ENCODE peak calls at places on chromosomes 13 and 19, in ten cellular contexts. I, N, S, Z, R, O, K, F, W and X are unnamed samples.

GRCh38 chr13:96089749-96090239 is at the start of gene HS6ST3:
- DNase-seq in I (peak), N (peak), S (peak), Z (no peak), R (peak), O (peak), K (peak), F (no peak), W (peak), X (peak)

GRCh38 chr13:38382946-38383345 is 33.3 kb downstream of the UFM1 start:
- DNase-seq in I (no peak), N (no peak), S (no peak), Z (no peak), R (no peak), O (no peak), K (no peak), F (no peak), W (no peak), X (no peak)

GRCh38 chr13:86161257-86161656 is 362.0 kb upstream of the SLITRK6 start:
- DNase-seq in I (no peak), N (no peak), S (no peak), Z (no peak), R (no peak), O (no peak), K (no peak), F (no peak), W (no peak), X (no peak)

GRCh38 chr19:42323473-42323851 is 2.0 kb upstream of the MEGF8 start:
- DNase-seq in I (no peak), N (peak), S (no peak), Z (no peak), R (no peak), O (peak), K (no peak), F (no peak), W (no peak), X (peak)

GRCh38 chr13:110559986-110560385 is 1.5 kb downstream of the RAB20 start:
- DNase-seq in I (no peak), N (no peak), S (no peak), Z (no peak), R (no peak), O (no peak), K (peak), F (no peak), W (no peak), X (no peak)

GRCh38 chr13:46679369-46680180 is 117.4 kb downstream of the ESD start:
- DNase-seq in I (no peak), N (no peak), S (no peak), Z (no peak), R (no peak), O (no peak), K (no peak), F (peak), W (peak), X (peak)

GRCh38 chr19:41808663-41809566 is 12.5 kb downstream of the CEACAM3 start:
- DNase-seq in I (no peak), N (no peak), S (no peak), Z (no peak), R (peak), O (no peak), K (no peak), F (no peak), W (no peak), X (no peak)

GRCh38 chr13:23289917-23290357 is 109.2 kb downstream of the SGCG start:
- DNase-seq in I (no peak), N (no peak), S (no peak), Z (no peak), R (no peak), O (no peak), K (peak), F (no peak), W (peak), X (peak)

GRCh38 chr13:98443329-98443728 is 133.6 kb downstream of the STK24 start:
- DNase-seq in I (no peak), N (no peak), S (no peak), Z (no peak), R (no peak), O (no peak), K (peak), F (no peak), W (peak), X (peak)

GRCh38 chr19:3098515-3099346 is 4.6 kb downstream of the GNA11 start:
- DNase-seq in I (no peak), N (peak), S (no peak), Z (peak), R (peak), O (no peak), K (no peak), F (peak), W (no peak), X (peak)

GRCh38 chr19:46932346-46932745 is 71.5 kb downstream of the ARHGAP35 start:
- DNase-seq in I (no peak), N (peak), S (no peak), Z (no peak), R (no peak), O (no peak), K (peak), F (no peak), W (peak), X (no peak)

GRCh38 chr19:47890865-47891621 is 4.9 kb upstream of the SULT2A1 start:
- DNase-seq in I (no peak), N (no peak), S (no peak), Z (no peak), R (no peak), O (no peak), K (no peak), F (no peak), W (no peak), X (no peak)

GRCh38 chr13:48571121-48571901 is 38.4 kb upstream of the RCBTB2 start:
- DNase-seq in I (no peak), N (peak), S (no peak), Z (no peak), R (no peak), O (no peak), K (peak), F (no peak), W (peak), X (peak)

GRCh38 chr19:54952591-54953344 is 5.4 kb upstream of the NLRP7 start:
- DNase-seq in I (peak), N (no peak), S (no peak), Z (no peak), R (no peak), O (no peak), K (peak), F (no peak), W (peak), X (no peak)

GRCh38 chr13:74067818-74068217 is 66.4 kb downstream of the KLF12 start:
- DNase-seq in I (no peak), N (no peak), S (no peak), Z (no peak), R (no peak), O (no peak), K (peak), F (no peak), W (peak), X (no peak)

GRCh38 chr19:15866646-15867045 is 31.2 kb downstream of the CYP4F2 start:
- DNase-seq in I (no peak), N (no peak), S (no peak), Z (no peak), R (no peak), O (no peak), K (no peak), F (no peak), W (no peak), X (no peak)

GRCh38 chr13:111092685-111093084 is 22.4 kb upstream of the ARHGEF7 start:
- DNase-seq in I (no peak), N (no peak), S (no peak), Z (no peak), R (no peak), O (no peak), K (no peak), F (no peak), W (no peak), X (no peak)

GRCh38 chr19:43804443-43804842 is 2.2 kb upstream of the LYPD5 start:
- DNase-seq in I (no peak), N (no peak), S (no peak), Z (no peak), R (no peak), O (no peak), K (no peak), F (no peak), W (no peak), X (no peak)

GRCh38 chr13:44386932-44387556 is 13.4 kb downstream of the SERP2 start:
- DNase-seq in I (no peak), N (no peak), S (no peak), Z (no peak), R (no peak), O (no peak), K (no peak), F (no peak), W (no peak), X (no peak)

GRCh38 chr19:44576843-44577565 is 36.4 kb upstream of the IGSF23 start:
- DNase-seq in I (no peak), N (peak), S (no peak), Z (peak), R (peak), O (peak), K (peak), F (no peak), W (peak), X (peak)

GRCh38 chr13:56515441-56515840 is 625.3 kb upstream of the PRR20A start:
- DNase-seq in I (no peak), N (no peak), S (no peak), Z (no peak), R (no peak), O (no peak), K (peak), F (no peak), W (no peak), X (no peak)

GRCh38 chr13:109816112-109816978 is 30.0 kb upstream of the IRS2 start:
- DNase-seq in I (no peak), N (no peak), S (no peak), Z (no peak), R (no peak), O (no peak), K (peak), F (no peak), W (peak), X (no peak)

GRCh38 chr13:19590423-19590822 is 29.1 kb upstream of the TPTE2 start:
- DNase-seq in I (no peak), N (no peak), S (no peak), Z (no peak), R (no peak), O (no peak), K (no peak), F (no peak), W (no peak), X (no peak)

GRCh38 chr19:18205180-18205915 is 1.5 kb upstream of the RAB3A start:
- DNase-seq in I (peak), N (peak), S (peak), Z (peak), R (peak), O (peak), K (peak), F (peak), W (peak), X (peak)

GRCh38 chr13:40193290-40194203 is 472.9 kb downstream of the FOXO1 start:
- DNase-seq in I (peak), N (no peak), S (no peak), Z (no peak), R (no peak), O (no peak), K (no peak), F (no peak), W (peak), X (peak)
- H3K4me3 ChIP-seq in I (no peak), N (no peak), S (no peak), Z (no peak), R (no peak), O (no peak), K (no peak), F (no peak), W (no peak), X (no peak)

GRCh38 chr19:12581100-12581499 is 29.5 kb downstream of the ZNF490 start:
- DNase-seq in I (no peak), N (no peak), S (no peak), Z (no peak), R (no peak), O (no peak), K (no peak), F (no peak), W (no peak), X (no peak)
- H3K4me3 ChIP-seq in I (no peak), N (no peak), S (no peak), Z (no peak), R (no peak), O (no peak), K (no peak), F (no peak), W (no peak), X (no peak)

GRCh38 chr19:53555352-53555751 is 17.4 kb downstream of the ZNF331 start:
- DNase-seq in I (no peak), N (peak), S (no peak), Z (no peak), R (no peak), O (no peak), K (no peak), F (no peak), W (no peak), X (no peak)
- H3K4me3 ChIP-seq in I (peak), N (peak), S (peak), Z (peak), R (peak), O (no peak), K (peak), F (no peak), W (peak), X (peak)

DNA sequence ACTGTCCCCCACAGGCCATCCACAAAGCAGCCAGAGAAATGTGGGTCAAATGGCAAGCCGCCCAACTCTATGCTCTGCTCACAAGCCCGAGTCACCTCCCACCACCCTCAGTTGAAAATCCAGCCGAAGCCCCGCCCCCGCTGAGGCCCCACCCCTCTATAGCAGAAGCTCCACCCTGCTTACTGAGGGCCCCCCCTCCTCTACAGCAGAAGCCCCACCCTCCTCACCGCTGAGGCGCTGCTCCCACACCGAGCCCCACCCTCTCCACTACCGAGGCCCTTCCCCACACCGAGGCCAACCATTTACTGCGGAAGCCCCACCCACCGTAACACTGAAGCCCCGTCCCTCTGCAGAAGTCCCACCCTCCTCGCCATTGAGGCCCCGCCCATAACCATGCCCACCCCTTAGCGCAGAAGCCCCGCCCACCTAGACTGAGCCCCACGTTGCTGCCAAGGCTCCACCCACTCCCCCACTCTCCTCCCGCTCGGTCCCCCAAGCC is 8.8 kb upstream of the MYDGF start:
- DNase-seq in I (no peak), N (no peak), S (no peak), Z (no peak), R (no peak), O (peak), K (no peak), F (no peak), W (peak), X (no peak)
- H3K4me3 ChIP-seq in I (no peak), N (no peak), S (no peak), Z (no peak), R (no peak), O (peak), K (no peak), F (no peak), W (no peak), X (no peak)

GRCh38 chr19:1401138-1401888 is at the start of gene GAMT:
- DNase-seq in I (no peak), N (peak), S (peak), Z (no peak), R (no peak), O (peak), K (no peak), F (peak), W (peak), X (no peak)
- H3K4me3 ChIP-seq in I (peak), N (peak), S (peak), Z (peak), R (peak), O (peak), K (peak), F (peak), W (peak), X (peak)

GRCh38 chr19:58362272-58362994 is at the start of gene ZNF497:
- DNase-seq in I (peak), N (peak), S (peak), Z (peak), R (peak), O (peak), K (peak), F (peak), W (peak), X (peak)
- H3K4me3 ChIP-seq in I (peak), N (peak), S (peak), Z (peak), R (peak), O (peak), K (peak), F (peak), W (peak), X (peak)

GRCh38 chr19:33456076-33456844 is 65.3 kb downstream of the PEPD start:
- DNase-seq in I (peak), N (no peak), S (peak), Z (no peak), R (no peak), O (peak), K (no peak), F (no peak), W (no peak), X (no peak)
- H3K4me3 ChIP-seq in I (no peak), N (no peak), S (no peak), Z (no peak), R (no peak), O (no peak), K (no peak), F (no peak), W (no peak), X (no peak)

DNA sequence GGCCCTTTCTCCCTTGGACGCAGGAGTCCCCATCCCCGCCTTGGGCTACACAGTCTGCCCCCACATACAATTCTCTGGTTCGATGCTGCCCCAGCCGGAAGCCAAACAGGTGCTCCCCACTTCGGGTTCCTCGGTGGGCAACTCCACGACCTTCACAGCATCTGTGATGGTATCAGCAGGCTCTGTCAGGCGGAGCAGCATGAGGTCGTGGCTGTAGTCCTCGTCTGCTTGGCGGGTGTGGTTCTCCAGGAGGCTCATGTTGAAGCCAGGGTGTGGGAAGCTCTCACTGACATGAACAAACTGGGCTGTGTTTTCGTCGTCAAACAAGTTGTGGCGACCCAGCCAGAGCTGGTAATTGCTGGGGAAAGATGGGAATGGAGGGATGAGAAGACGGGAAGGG is 3.5 kb downstream of the KLK1 start:
- DNase-seq in I (no peak), N (no peak), S (no peak), Z (no peak), R (no peak), O (no peak), K (no peak), F (no peak), W (no peak), X (no peak)
- H3K4me3 ChIP-seq in I (no peak), N (no peak), S (peak), Z (no peak), R (no peak), O (peak), K (no peak), F (peak), W (no peak), X (no peak)